ENCODE peak calls at places on chromosomes 1 and 21, in five cellular contexts. K is SK-N-SH, X is GM12878, Q is transverse colon, L is K562. H is an unnamed sample.

GRCh38 chr1:180230791-180231505 is 884 bp downstream of the LHX4 start:
- DNase-seq in Q (no peak), X (no peak), K (peak), L (no peak), H (no peak)

GRCh38 chr1:246280551-246280950 is 226.5 kb downstream of the SMYD3 start:
- DNase-seq in K (peak), Q (no peak), L (peak), X (no peak), H (no peak)

GRCh38 chr1:204046346-204046745 is 26.6 kb upstream of the SOX13 start:
- DNase-seq in K (no peak), X (no peak), L (no peak), Q (no peak), H (no peak)

GRCh38 chr1:59232209-59232608 is 64.7 kb upstream of the FGGY start:
- DNase-seq in K (no peak), L (no peak), Q (peak), X (no peak), H (no peak)

GRCh38 chr1:16605532-16605931 is 7.8 kb downstream of the NBPF1 start:
- DNase-seq in X (no peak), K (no peak), L (no peak), Q (no peak), H (no peak)

GRCh38 chr1:51310871-51311613 is 19.3 kb downstream of the TTC39A start:
- DNase-seq in X (no peak), L (no peak), Q (no peak), K (no peak), H (no peak)

GRCh38 chr1:192707978-192708547 is 72.1 kb downstream of the RGS13 start:
- DNase-seq in K (no peak), X (no peak), L (no peak), Q (no peak), H (no peak)

GRCh38 chr21:45741691-45742090 is 98.2 kb downstream of the PCBP3 start:
- DNase-seq in L (no peak), K (no peak), Q (no peak), X (no peak), H (no peak)

GRCh38 chr1:238681021-238681420 is 705.3 kb upstream of the CHRM3 start:
- DNase-seq in L (no peak), X (no peak), Q (no peak), K (no peak), H (no peak)

GRCh38 chr1:216807696-216808095 is 84.5 kb upstream of the ESRRG start:
- DNase-seq in Q (no peak), L (no peak), X (no peak), K (no peak), H (no peak)

GRCh38 chr1:112464501-112464900 is 44.3 kb upstream of the WNT2B start:
- DNase-seq in K (no peak), L (no peak), Q (peak), X (no peak), H (no peak)

GRCh38 chr1:209095627-209096595 is 487.6 kb upstream of the CAMK1G start:
- DNase-seq in Q (no peak), X (no peak), L (no peak), K (no peak), H (no peak)

GRCh38 chr1:221717491-221717865 is 24.4 kb downstream of the DUSP10 start:
- DNase-seq in K (no peak), L (peak), Q (no peak), X (no peak), H (no peak)

GRCh38 chr1:183577897-183578470 is 12.3 kb downstream of the NCF2 start:
- DNase-seq in Q (no peak), X (no peak), K (no peak), L (no peak), H (no peak)

GRCh38 chr1:2459757-2460156 is 16.3 kb upstream of the PLCH2 start:
- DNase-seq in L (no peak), K (peak), X (no peak), Q (no peak), H (no peak)

GRCh38 chr1:3329640-3330281 is 124.7 kb upstream of the ARHGEF16 start:
- DNase-seq in K (no peak), L (no peak), Q (no peak), X (no peak), H (no peak)

GRCh38 chr1:61294828-61295428 is 212.6 kb downstream of the NFIA start:
- DNase-seq in Q (no peak), L (no peak), K (no peak), X (no peak), H (no peak)

GRCh38 chr21:18772876-18773275 is 369.3 kb upstream of the TMPRSS15 start:
- DNase-seq in L (no peak), Q (no peak), X (no peak), K (no peak), H (no peak)

GRCh38 chr21:14707265-14708020 is 161.3 kb upstream of the SAMSN1 start:
- DNase-seq in Q (no peak), K (no peak), X (no peak), L (no peak), H (no peak)

GRCh38 chr1:155254228-155254713 is 1.0 kb downstream of the ENTREP3 start:
- DNase-seq in L (no peak), K (no peak), Q (no peak), X (no peak), H (no peak)

GRCh38 chr1:89044970-89045695 is 19.9 kb downstream of the GBP1 start:
- DNase-seq in X (no peak), L (no peak), Q (no peak), K (no peak), H (no peak)

DNA sequence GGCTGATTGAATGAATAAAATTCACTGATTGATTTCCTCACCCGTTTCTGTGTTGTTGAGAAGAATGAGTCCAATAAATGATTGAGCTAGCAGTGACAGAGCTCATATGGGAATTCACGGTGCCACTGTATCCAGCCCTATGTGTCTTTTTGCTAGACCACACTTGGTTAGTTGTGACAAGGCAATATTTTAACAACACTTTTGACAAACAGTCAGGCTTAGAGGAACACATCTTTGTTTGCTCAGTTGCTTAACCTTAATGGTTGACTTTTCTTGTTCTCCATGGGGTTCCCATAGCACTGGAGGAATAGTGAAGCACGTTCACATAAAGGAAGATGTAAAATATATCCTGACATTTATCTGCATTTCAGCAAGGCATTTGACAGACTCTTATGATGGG is 273.9 kb upstream of the DEPDC1 start:
- DNase-seq in L (no peak), K (no peak), Q (no peak), X (no peak), H (no peak)
- TF ChIP-seq POLR2AphosphoS5 in L (no peak), K (no peak), Q (no peak), X (no peak), H (no peak)

GRCh38 chr1:30038134-30039025 is 685.0 kb downstream of the MATN1 start:
- DNase-seq in L (no peak), K (no peak), X (no peak), Q (no peak), H (peak)
- TF ChIP-seq CTCF in L (no peak), K (no peak), X (no peak), Q (no peak), H (no peak)

DNA sequence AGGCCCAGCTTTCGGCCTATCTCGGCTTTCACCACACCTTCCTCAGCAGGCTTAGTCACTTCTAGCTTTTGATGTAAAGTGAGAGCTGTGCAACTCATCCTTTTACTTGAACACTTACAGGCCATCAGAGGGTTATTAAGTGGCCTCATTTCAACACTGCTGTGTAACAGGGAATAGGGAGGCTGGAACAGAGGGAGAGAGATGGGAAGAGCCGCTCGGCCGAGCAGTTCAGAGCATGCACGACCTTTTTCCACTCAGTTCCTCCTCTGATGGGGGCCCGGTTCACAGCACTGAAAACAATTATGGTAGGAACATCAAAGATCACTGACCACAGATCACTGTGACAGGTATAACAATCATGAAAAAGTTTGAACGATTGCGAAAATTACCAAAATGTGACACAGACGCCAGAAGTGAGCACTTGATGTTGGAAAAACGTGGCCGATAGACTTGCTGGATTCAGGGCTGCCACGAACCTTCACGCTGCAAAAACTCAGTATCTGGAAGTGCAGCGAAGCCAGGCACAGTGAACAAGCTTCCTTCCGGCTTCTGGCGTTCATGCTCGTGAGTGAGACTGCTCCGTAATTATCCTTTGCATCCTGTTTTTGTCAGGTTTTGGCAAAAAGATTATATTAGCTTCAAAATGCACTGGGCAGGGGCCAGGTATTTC is 28.6 kb downstream of the AGPAT3 start:
- DNase-seq in Q (no peak), L (peak), X (no peak), K (no peak), H (no peak)
- TF ChIP-seq POLR2AphosphoS5 in Q (no peak), L (peak), X (no peak), K (no peak), H (no peak)

DNA sequence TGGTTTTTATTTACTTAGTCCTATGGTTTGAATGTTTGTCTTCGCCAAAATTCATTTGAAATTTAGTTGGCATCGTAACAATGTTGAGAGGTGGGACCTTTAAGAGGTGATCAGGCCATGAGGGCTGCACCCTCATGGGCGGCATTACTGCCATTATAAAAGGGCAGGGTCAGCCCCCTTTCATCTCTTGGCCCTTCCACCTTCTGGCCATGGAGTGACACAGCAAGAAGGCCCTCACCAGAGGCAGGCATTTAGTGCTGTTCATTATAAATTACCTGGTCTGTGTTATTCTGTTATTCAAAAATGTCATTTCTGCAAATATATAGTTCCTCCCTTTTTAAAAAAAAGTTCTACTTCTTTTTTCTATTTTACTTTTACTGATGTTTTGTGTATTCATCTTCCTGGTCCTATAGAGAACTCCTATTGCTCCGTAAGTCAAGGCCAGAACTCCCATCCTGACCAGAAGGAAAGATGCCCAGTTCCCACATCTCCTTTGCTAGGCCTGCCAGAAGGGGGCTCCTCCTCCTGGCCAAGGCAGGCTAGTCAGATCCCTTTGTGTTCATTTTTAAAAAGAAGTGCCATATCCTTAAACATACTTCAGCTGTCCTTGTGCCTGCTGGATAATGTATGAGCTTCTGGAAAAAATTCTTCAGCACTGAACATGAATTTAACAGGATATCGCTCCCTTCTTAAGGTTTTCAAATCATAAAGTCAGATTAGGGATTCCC is 10.0 kb upstream of the LBR start:
- DNase-seq in X (no peak), Q (peak), L (peak), K (no peak), H (no peak)
- TF ChIP-seq CTCF in X (peak), Q (peak), L (peak), K (peak), H (peak)

H was measured in esophagus muscularis mucosa.